ENCODE peak calls at places on chromosome 9, in eight cellular contexts. One of them, this sample, is unnamed.

GRCh38 chr9:21591221-21592062 is 109.3 kb upstream of the IFNE start:
- DNase-seq in HCT116: peak; percentile 94
- DNase-seq in GM23338: peak; percentile 53
- DNase-seq in PC-3: peak; percentile 90
- DNase-seq in GM23248: peak; percentile 99
- DNase-seq in Karpas-422: no peak
- DNase-seq in SK-N-SH: no peak
- DNase-seq in MM.1S: no peak
- DNase-seq in this sample: no peak

GRCh38 chr9:86637515-86637914 is 283.3 kb upstream of the TUT7 start:
- DNase-seq in HCT116: no peak
- DNase-seq in GM23338: peak; percentile 88
- DNase-seq in PC-3: no peak
- DNase-seq in GM23248: peak; percentile 43
- DNase-seq in Karpas-422: peak; percentile 80
- DNase-seq in SK-N-SH: peak; percentile 45
- DNase-seq in MM.1S: no peak
- DNase-seq in this sample: peak; percentile 4

GRCh38 chr9:113623851-113624485 is 160.4 kb downstream of the RGS3 start:
- DNase-seq in HCT116: no peak
- DNase-seq in GM23338: no peak
- DNase-seq in PC-3: no peak
- DNase-seq in GM23248: no peak
- DNase-seq in Karpas-422: no peak
- DNase-seq in SK-N-SH: no peak
- DNase-seq in MM.1S: no peak
- DNase-seq in this sample: no peak

GRCh38 chr9:99345936-99346335 is 123.9 kb downstream of the SEC61B start:
- DNase-seq in HCT116: no peak
- DNase-seq in GM23338: no peak
- DNase-seq in PC-3: peak; percentile 74
- DNase-seq in GM23248: peak; percentile 59
- DNase-seq in Karpas-422: no peak
- DNase-seq in SK-N-SH: no peak
- DNase-seq in MM.1S: no peak
- DNase-seq in this sample: no peak

GRCh38 chr9:110321055-110321454 is 16.6 kb downstream of the TXNDC8 start:
- DNase-seq in HCT116: no peak
- DNase-seq in GM23338: no peak
- DNase-seq in PC-3: no peak
- DNase-seq in GM23248: peak; percentile 60
- DNase-seq in Karpas-422: no peak
- DNase-seq in SK-N-SH: no peak
- DNase-seq in MM.1S: no peak
- DNase-seq in this sample: no peak

GRCh38 chr9:16869961-16870605 is 387 bp downstream of the BNC2 start:
- DNase-seq in HCT116: no peak
- DNase-seq in GM23338: peak; percentile 54
- DNase-seq in PC-3: peak; percentile 23
- DNase-seq in GM23248: peak; percentile 65
- DNase-seq in Karpas-422: no peak
- DNase-seq in SK-N-SH: peak; percentile 67
- DNase-seq in MM.1S: no peak
- DNase-seq in this sample: no peak

GRCh38 chr9:114386361-114386885 is 1.4 kb downstream of the AKNA start:
- DNase-seq in HCT116: no peak
- DNase-seq in GM23338: no peak
- DNase-seq in PC-3: no peak
- DNase-seq in GM23248: peak; percentile 23
- DNase-seq in Karpas-422: peak; percentile 56
- DNase-seq in SK-N-SH: no peak
- DNase-seq in MM.1S: peak; percentile 31
- DNase-seq in this sample: no peak

GRCh38 chr9:108296056-108296455 is 559.7 kb downstream of the ACTL7B start:
- DNase-seq in HCT116: no peak
- DNase-seq in GM23338: no peak
- DNase-seq in PC-3: peak; percentile 67
- DNase-seq in GM23248: peak; percentile 89
- DNase-seq in Karpas-422: no peak
- DNase-seq in SK-N-SH: no peak
- DNase-seq in MM.1S: no peak
- DNase-seq in this sample: no peak

GRCh38 chr9:136220017-136220729 is 15.2 kb upstream of the LHX3 start:
- DNase-seq in HCT116: no peak
- DNase-seq in GM23338: no peak
- DNase-seq in PC-3: peak; percentile 79
- DNase-seq in GM23248: no peak
- DNase-seq in Karpas-422: no peak
- DNase-seq in SK-N-SH: no peak
- DNase-seq in MM.1S: no peak
- DNase-seq in this sample: peak; percentile 45

GRCh38 chr9:98409637-98410173 is 154.3 kb upstream of the TBC1D2 start:
- DNase-seq in HCT116: no peak
- DNase-seq in GM23338: no peak
- DNase-seq in PC-3: no peak
- DNase-seq in GM23248: no peak
- DNase-seq in Karpas-422: no peak
- DNase-seq in SK-N-SH: no peak
- DNase-seq in MM.1S: no peak
- DNase-seq in this sample: no peak

GRCh38 chr9:130276121-130276520 is 10.6 kb downstream of the HMCN2 start:
- DNase-seq in HCT116: no peak
- DNase-seq in GM23338: no peak
- DNase-seq in PC-3: peak; percentile 9
- DNase-seq in GM23248: peak; percentile 32
- DNase-seq in Karpas-422: no peak
- DNase-seq in SK-N-SH: no peak
- DNase-seq in MM.1S: no peak
- DNase-seq in this sample: no peak

GRCh38 chr9:86405926-86406325 is 51.7 kb upstream of the TUT7 start:
- DNase-seq in HCT116: peak; percentile 58
- DNase-seq in GM23338: peak; percentile 8
- DNase-seq in PC-3: peak; percentile 68
- DNase-seq in GM23248: peak; percentile 95
- DNase-seq in Karpas-422: no peak
- DNase-seq in SK-N-SH: no peak
- DNase-seq in MM.1S: no peak
- DNase-seq in this sample: no peak

GRCh38 chr9:114735732-114736131 is 53.7 kb upstream of the TEX48 start:
- DNase-seq in HCT116: no peak
- DNase-seq in GM23338: no peak
- DNase-seq in PC-3: no peak
- DNase-seq in GM23248: peak; percentile 73
- DNase-seq in Karpas-422: no peak
- DNase-seq in SK-N-SH: no peak
- DNase-seq in MM.1S: no peak
- DNase-seq in this sample: no peak

GRCh38 chr9:93357649-93358048 is 93.8 kb upstream of the FAM120A start:
- DNase-seq in HCT116: no peak
- DNase-seq in GM23338: no peak
- DNase-seq in PC-3: no peak
- DNase-seq in GM23248: no peak
- DNase-seq in Karpas-422: no peak
- DNase-seq in SK-N-SH: no peak
- DNase-seq in MM.1S: peak; percentile 42
- DNase-seq in this sample: no peak

GRCh38 chr9:69573666-69574456 is 98.3 kb downstream of the APBA1 start:
- DNase-seq in HCT116: no peak
- DNase-seq in GM23338: no peak
- DNase-seq in PC-3: no peak
- DNase-seq in GM23248: peak; percentile 47
- DNase-seq in Karpas-422: no peak
- DNase-seq in SK-N-SH: no peak
- DNase-seq in MM.1S: no peak
- DNase-seq in this sample: no peak

GRCh38 chr9:27333241-27334052 is 36.5 kb upstream of the EQTN start:
- DNase-seq in HCT116: peak; percentile 54
- DNase-seq in GM23338: peak; percentile 96
- DNase-seq in PC-3: peak; percentile 75
- DNase-seq in GM23248: peak; percentile 70
- DNase-seq in Karpas-422: peak; percentile 88
- DNase-seq in SK-N-SH: peak; percentile 80
- DNase-seq in MM.1S: peak; percentile 60
- DNase-seq in this sample: peak; percentile 66

DNA sequence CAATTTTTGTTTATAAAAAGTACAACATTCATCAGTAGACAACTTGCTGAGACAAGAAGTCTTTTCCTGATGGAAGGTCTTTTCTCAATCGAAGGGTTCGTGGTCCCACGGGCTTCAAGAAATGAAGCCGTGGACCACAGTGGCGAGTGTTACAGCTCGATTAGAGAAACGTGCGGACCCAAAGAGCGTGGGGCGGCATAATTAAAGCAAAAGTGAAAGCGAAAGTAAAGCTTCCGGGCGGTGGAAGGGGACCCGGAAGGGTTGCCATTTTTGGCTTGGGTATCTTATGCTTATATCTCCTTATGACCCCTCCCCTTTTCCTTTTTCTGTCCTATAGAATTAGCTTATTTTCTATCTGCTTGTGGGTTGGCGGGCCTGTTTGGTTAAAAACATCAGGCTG is 2309.4 kb upstream of the ACO1 start:
- DNase-seq in HCT116: no peak
- DNase-seq in GM23338: peak; percentile 4
- DNase-seq in PC-3: no peak
- DNase-seq in GM23248: no peak
- DNase-seq in Karpas-422: no peak
- DNase-seq in SK-N-SH: no peak
- DNase-seq in MM.1S: no peak
- DNase-seq in this sample: no peak
- H3K9me2 ChIP-seq in HCT116: no peaks in the 10 kb centered on the region
- H3K9me2 ChIP-seq in GM23338: peaks cover 6% of the 10 kb centered on the region
- H3K9me2 ChIP-seq in PC-3: no peaks in the 10 kb centered on the region
- H3K9me2 ChIP-seq in GM23248: no peaks in the 10 kb centered on the region
- H3K9me2 ChIP-seq in Karpas-422: no peaks in the 10 kb centered on the region
- H3K9me2 ChIP-seq in SK-N-SH: no peaks in the 10 kb centered on the region
- H3K9me2 ChIP-seq in MM.1S: no peaks in the 10 kb centered on the region
- H3K9me2 ChIP-seq in this sample: no peaks in the 10 kb centered on the region

DNA sequence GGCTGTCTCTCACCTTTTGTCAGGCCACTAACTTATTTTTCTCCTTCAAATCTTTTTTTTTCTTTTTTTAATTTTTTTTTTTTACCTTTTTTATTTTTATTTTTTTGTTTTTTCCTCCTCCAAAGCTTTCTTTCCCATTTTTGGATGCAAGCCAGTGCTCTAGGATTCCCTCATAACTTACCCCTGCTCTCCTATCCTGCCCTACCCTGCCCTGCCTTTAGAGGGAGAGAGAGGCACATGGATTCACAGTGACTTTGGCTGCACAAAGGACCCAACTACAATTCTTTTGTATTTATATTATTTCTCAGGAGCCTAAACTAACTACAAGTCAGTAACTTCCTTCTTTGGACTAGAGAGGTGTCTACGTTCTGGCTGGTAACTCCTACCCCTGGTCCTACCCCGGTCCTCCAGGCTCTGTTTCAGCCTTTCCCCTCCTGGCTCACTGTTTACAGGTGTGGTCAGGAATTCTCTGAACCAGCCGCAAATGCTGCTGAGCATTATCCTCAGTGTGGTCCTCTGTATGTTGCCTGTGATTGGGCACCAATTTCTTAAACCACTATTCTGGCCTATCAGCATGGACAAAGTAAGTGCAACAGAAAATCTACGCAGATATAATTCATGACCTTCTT is 8.4 kb upstream of the RUSC2 start:
- DNase-seq in HCT116: peak; percentile 54
- DNase-seq in GM23338: peak; percentile 78
- DNase-seq in PC-3: peak; percentile 74
- DNase-seq in GM23248: peak; percentile 89
- DNase-seq in Karpas-422: peak; percentile 73
- DNase-seq in SK-N-SH: peak; percentile 37
- DNase-seq in MM.1S: peak; percentile 53
- DNase-seq in this sample: peak; percentile 24
- H3K9me2 ChIP-seq in HCT116: no peaks in the 10 kb centered on the region
- H3K9me2 ChIP-seq in GM23338: no peaks in the 10 kb centered on the region
- H3K9me2 ChIP-seq in PC-3: no peaks in the 10 kb centered on the region
- H3K9me2 ChIP-seq in GM23248: no peaks in the 10 kb centered on the region
- H3K9me2 ChIP-seq in Karpas-422: no peaks in the 10 kb centered on the region
- H3K9me2 ChIP-seq in SK-N-SH: no peaks in the 10 kb centered on the region
- H3K9me2 ChIP-seq in MM.1S: no peaks in the 10 kb centered on the region
- H3K9me2 ChIP-seq in this sample: no peaks in the 10 kb centered on the region

GRCh38 chr9:97300586-97300985 is 6.9 kb upstream of the CCDC180 start:
- DNase-seq in HCT116: no peak
- DNase-seq in GM23338: no peak
- DNase-seq in PC-3: no peak
- DNase-seq in GM23248: no peak
- DNase-seq in Karpas-422: no peak
- DNase-seq in SK-N-SH: no peak
- DNase-seq in MM.1S: no peak
- DNase-seq in this sample: no peak
- H3K9me2 ChIP-seq in HCT116: no peaks in the 10 kb centered on the region
- H3K9me2 ChIP-seq in GM23338: peaks cover 16% of the 10 kb centered on the region
- H3K9me2 ChIP-seq in PC-3: no peaks in the 10 kb centered on the region
- H3K9me2 ChIP-seq in GM23248: no peaks in the 10 kb centered on the region
- H3K9me2 ChIP-seq in Karpas-422: no peaks in the 10 kb centered on the region
- H3K9me2 ChIP-seq in SK-N-SH: no peaks in the 10 kb centered on the region
- H3K9me2 ChIP-seq in MM.1S: no peaks in the 10 kb centered on the region
- H3K9me2 ChIP-seq in this sample: no peaks in the 10 kb centered on the region

GRCh38 chr9:12726795-12727194 is 33.6 kb downstream of the TYRP1 start:
- DNase-seq in HCT116: no peak
- DNase-seq in GM23338: no peak
- DNase-seq in PC-3: no peak
- DNase-seq in GM23248: no peak
- DNase-seq in Karpas-422: no peak
- DNase-seq in SK-N-SH: no peak
- DNase-seq in MM.1S: no peak
- DNase-seq in this sample: no peak

GRCh38 chr9:12730198-12730597 is 37.0 kb downstream of the TYRP1 start:
- DNase-seq in HCT116: no peak
- DNase-seq in GM23338: no peak
- DNase-seq in PC-3: no peak
- DNase-seq in GM23248: no peak
- DNase-seq in Karpas-422: no peak
- DNase-seq in SK-N-SH: peak; percentile 5
- DNase-seq in MM.1S: no peak
- DNase-seq in this sample: no peak

GRCh38 chr9:12732971-12733370 is 39.8 kb downstream of the TYRP1 start:
- DNase-seq in HCT116: no peak
- DNase-seq in GM23338: no peak
- DNase-seq in PC-3: no peak
- DNase-seq in GM23248: no peak
- DNase-seq in Karpas-422: no peak
- DNase-seq in SK-N-SH: no peak
- DNase-seq in MM.1S: no peak
- DNase-seq in this sample: no peak

GRCh38 chr9:12735669-12736068 is 39.2 kb upstream of the LURAP1L start:
- DNase-seq in HCT116: no peak
- DNase-seq in GM23338: no peak
- DNase-seq in PC-3: no peak
- DNase-seq in GM23248: no peak
- DNase-seq in Karpas-422: no peak
- DNase-seq in SK-N-SH: no peak
- DNase-seq in MM.1S: peak; percentile 53
- DNase-seq in this sample: no peak

DNA sequence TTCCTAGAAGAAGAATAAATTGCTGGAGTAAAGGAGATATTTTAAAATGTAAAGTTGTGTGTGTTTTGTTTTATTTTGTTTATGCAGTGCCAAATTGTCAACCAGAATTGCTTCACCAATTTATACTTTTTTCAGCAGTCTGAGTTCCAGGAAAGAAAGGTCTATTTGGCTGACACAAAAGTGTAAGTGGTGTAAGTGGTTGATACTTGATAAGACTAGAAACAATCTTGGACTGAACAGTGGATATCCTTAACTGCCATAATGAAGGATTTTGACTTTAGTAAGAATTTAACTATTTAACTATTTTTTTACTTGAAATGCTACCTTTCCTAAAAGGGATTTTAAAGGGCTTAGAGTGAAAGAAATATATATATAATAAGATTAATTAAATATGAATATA is 37.8 kb downstream of the TYRP1 start:
- DNase-seq in HCT116: no peak
- DNase-seq in GM23338: no peak
- DNase-seq in PC-3: no peak
- DNase-seq in GM23248: no peak
- DNase-seq in Karpas-422: no peak
- DNase-seq in SK-N-SH: no peak
- DNase-seq in MM.1S: no peak
- DNase-seq in this sample: no peak
- H3K9me2 ChIP-seq in HCT116: no peaks in the 10 kb centered on the region
- H3K9me2 ChIP-seq in GM23338: no peaks in the 10 kb centered on the region
- H3K9me2 ChIP-seq in PC-3: no peaks in the 10 kb centered on the region
- H3K9me2 ChIP-seq in GM23248: no peaks in the 10 kb centered on the region
- H3K9me2 ChIP-seq in Karpas-422: no peaks in the 10 kb centered on the region
- H3K9me2 ChIP-seq in SK-N-SH: no peaks in the 10 kb centered on the region
- H3K9me2 ChIP-seq in MM.1S: no peaks in the 10 kb centered on the region
- H3K9me2 ChIP-seq in this sample: no peaks in the 10 kb centered on the region